ENCODE peak calls at places on chromosome 16, in eight cellular contexts. R is astrocyte of the spinal cord, M is colonic mucosa, D is dorsolateral prefrontal cortex, V is nephron progenitor cell, P is AG04450, S is thoracic aorta, E is neural crest cell. I is an unnamed sample.

GRCh38 chr16:47311738-47312505 is 148.9 kb downstream of the ITFG1 start:
- DNase-seq in D (no peak), P (no peak), V (no peak), R (peak), E (no peak), M (no peak), S (no peak), I (peak)

GRCh38 chr16:72124761-72125634 is 31.4 kb downstream of the DHX38 start:
- DNase-seq in D (peak), E (peak), R (peak), M (peak), V (peak), S (no peak), P (peak), I (peak)

GRCh38 chr16:12729448-12729847 is 74.2 kb downstream of the CPPED1 start:
- DNase-seq in P (no peak), R (peak), S (no peak), M (no peak), E (no peak), D (no peak), V (no peak), I (peak)

GRCh38 chr16:17572145-17572544 is 101.4 kb upstream of the XYLT1 start:
- DNase-seq in V (no peak), D (no peak), M (no peak), P (no peak), E (no peak), S (no peak), R (no peak), I (no peak)

GRCh38 chr16:50267151-50267631 is 840 bp downstream of the ADCY7 start:
- DNase-seq in P (no peak), V (no peak), D (peak), S (no peak), M (peak), E (no peak), R (no peak), I (no peak)

GRCh38 chr16:87740441-87740840 is 25.3 kb downstream of the KLHDC4 start:
- DNase-seq in R (peak), M (no peak), P (no peak), S (no peak), D (no peak), E (no peak), V (no peak), I (no peak)

GRCh38 chr16:25006504-25007055 is 8.6 kb downstream of the ARHGAP17 start:
- DNase-seq in V (peak), E (no peak), P (no peak), S (no peak), M (no peak), D (no peak), R (peak), I (peak)

GRCh38 chr16:4414187-4414909 is 2.0 kb downstream of the CORO7 start:
- DNase-seq in D (no peak), V (no peak), P (no peak), E (no peak), S (no peak), R (no peak), M (no peak), I (no peak)

GRCh38 chr16:72201387-72201786 is 29.4 kb upstream of the PMFBP1 start:
- DNase-seq in V (no peak), P (no peak), S (no peak), M (no peak), D (no peak), R (no peak), E (no peak), I (no peak)

GRCh38 chr16:57649443-57649751 is 18.7 kb upstream of the ADGRG3 start:
- DNase-seq in V (no peak), R (no peak), M (no peak), S (no peak), E (no peak), D (no peak), P (no peak), I (no peak)
- TF ChIP-seq CTCF in V (no peak), R (no peak), M (no peak), S (no peak), E (no peak), D (no peak), P (no peak), I (no peak)

DNA sequence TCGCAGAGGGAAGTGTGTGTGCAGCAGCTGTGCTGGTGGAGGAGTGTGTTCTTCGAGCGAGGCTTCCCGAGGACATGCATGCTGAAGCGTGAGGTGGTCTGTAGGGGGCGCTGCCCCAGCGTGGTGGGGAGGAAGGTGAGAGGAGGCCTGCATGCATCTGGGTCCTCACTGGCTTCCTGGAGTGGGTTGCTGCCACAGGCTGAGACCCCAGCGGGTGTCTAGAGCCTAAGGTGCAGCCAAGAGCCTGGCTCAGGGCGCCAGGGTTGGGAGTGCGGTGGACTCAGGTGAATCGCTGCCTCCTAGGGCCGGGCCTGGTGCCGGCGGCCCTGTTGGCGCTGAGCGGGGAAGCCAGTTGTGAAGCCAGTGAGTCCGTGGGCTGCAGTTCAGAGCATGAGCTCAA is 7.5 kb upstream of the HSD3B7 start:
- DNase-seq in S (no peak), D (no peak), P (no peak), E (no peak), R (no peak), M (no peak), V (no peak), I (no peak)
- TF ChIP-seq CTCF in S (no peak), D (peak), P (peak), E (peak), R (peak), M (no peak), V (peak), I (peak)

DNA sequence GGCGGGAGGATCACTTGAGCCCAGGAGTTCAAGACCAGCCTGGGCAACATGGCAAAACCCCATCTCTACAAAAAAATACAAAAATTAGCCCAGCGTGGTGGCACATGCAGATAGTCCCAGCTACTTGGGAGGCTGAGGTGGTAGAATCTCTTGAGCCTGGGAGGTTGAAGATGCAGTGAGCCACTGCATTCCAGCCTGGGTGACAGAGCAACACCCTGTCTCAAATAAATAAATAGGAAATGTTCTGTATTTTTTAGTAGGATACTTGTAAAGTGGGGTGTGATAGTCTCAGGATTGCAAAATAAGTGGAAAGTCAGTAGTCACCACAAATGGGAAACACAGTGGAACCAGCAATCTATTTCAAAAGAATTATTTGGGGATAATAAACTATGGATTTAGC is 4.0 kb downstream of the RSPRY1 start:
- DNase-seq in M (no peak), V (no peak), D (no peak), R (no peak), E (no peak), S (no peak), P (no peak), I (no peak)
- TF ChIP-seq CTCF in M (no peak), V (no peak), D (no peak), R (no peak), E (no peak), S (no peak), P (no peak), I (no peak)

GRCh38 chr16:10946308-10946707 is 1.9 kb downstream of the CLEC16A start:
- DNase-seq in M (no peak), P (no peak), E (no peak), D (no peak), S (no peak), V (no peak), R (no peak), I (peak)

GRCh38 chr16:10947211-10947787 is 2.9 kb downstream of the CLEC16A start:
- DNase-seq in D (no peak), V (no peak), S (no peak), R (no peak), P (no peak), M (no peak), E (no peak), I (no peak)

GRCh38 chr16:10945065-10945787 is 862 bp downstream of the CLEC16A start:
- DNase-seq in M (no peak), V (no peak), E (no peak), P (no peak), S (no peak), R (no peak), D (no peak), I (no peak)

GRCh38 chr16:10942352-10943297 is at the start of gene DEXI:
- DNase-seq in E (peak), D (peak), V (peak), P (peak), M (peak), R (peak), S (peak), I (peak)

GRCh38 chr16:10944249-10945064 is at the start of gene CLEC16A:
- DNase-seq in D (peak), V (peak), P (peak), R (peak), S (peak), M (peak), E (peak), I (peak)
- TF ChIP-seq CTCF in D (peak), V (no peak), P (no peak), R (no peak), S (no peak), M (no peak), E (no peak), I (no peak)

GRCh38 chr16:16073884-16074781 is 124.7 kb downstream of the ABCC1 start:
- DNase-seq in M (no peak), S (no peak), D (no peak), R (peak), E (no peak), P (peak), V (peak), I (no peak)
- TF ChIP-seq CTCF in M (no peak), S (no peak), D (no peak), R (no peak), E (no peak), P (no peak), V (no peak), I (no peak)